ENCODE peak calls at places on chromosomes 1 and 21, in five cellular contexts. O, A, G, E and F are unnamed samples.

GRCh38 chr1:81424056-81424455 is 376.7 kb upstream of the ADGRL2 start:
- DNase-seq in O (no peak), A (no peak), G (no peak), E (no peak), F (no peak)

GRCh38 chr1:112064344-112064743 is 74.9 kb upstream of the KCND3 start:
- DNase-seq in O (no peak), A (no peak), G (no peak), E (no peak), F (no peak)

GRCh38 chr1:84267476-84267875 is 34.0 kb upstream of the SAMD13 start:
- DNase-seq in O (no peak), A (no peak), G (no peak), E (no peak), F (no peak)

GRCh38 chr1:174008979-174009378 is 13.2 kb downstream of the RC3H1 start:
- DNase-seq in O (no peak), A (no peak), G (no peak), E (no peak), F (peak; percentile 39)

GRCh38 chr1:31647106-31647505 is 2.4 kb upstream of the PEF1 start:
- DNase-seq in O (no peak), A (no peak), G (no peak), E (no peak), F (no peak)

GRCh38 chr1:14739433-14739832 is 140.9 kb downstream of the KAZN start:
- DNase-seq in O (no peak), A (no peak), G (no peak), E (no peak), F (no peak)

GRCh38 chr1:71706030-71706671 is 576.2 kb downstream of the NEGR1 start:
- DNase-seq in O (no peak), A (no peak), G (no peak), E (peak; percentile 34), F (no peak)

GRCh38 chr1:197967066-197967465 is 49.9 kb downstream of the LHX9 start:
- DNase-seq in O (no peak), A (no peak), G (no peak), E (no peak), F (no peak)

GRCh38 chr1:27575861-27576331 is 28.0 kb downstream of the AHDC1 start:
- DNase-seq in O (peak; percentile 84), A (no peak), G (peak; percentile 68), E (peak; percentile 90), F (peak; percentile 35)

GRCh38 chr1:157771666-157772425 is 5.1 kb downstream of the FCRL2 start:
- DNase-seq in O (no peak), A (no peak), G (no peak), E (no peak), F (no peak)

GRCh38 chr1:14850563-14850962 is 252.1 kb downstream of the KAZN start:
- DNase-seq in O (peak; percentile 28), A (no peak), G (no peak), E (no peak), F (no peak)

GRCh38 chr1:59593798-59594790 is 220.7 kb upstream of the HOOK1 start:
- DNase-seq in O (no peak), A (no peak), G (no peak), E (no peak), F (peak; percentile 43)

GRCh38 chr1:28642056-28642846 is 616 bp downstream of the TAF12 start:
- DNase-seq in O (no peak), A (no peak), G (no peak), E (no peak), F (no peak)

GRCh38 chr1:112887599-112888303 is 68.2 kb downstream of the SLC16A1 start:
- DNase-seq in O (no peak), A (no peak), G (no peak), E (no peak), F (peak; percentile 90)

GRCh38 chr1:159012495-159012894 is 2.8 kb downstream of the IFI16 start:
- DNase-seq in O (no peak), A (peak; percentile 28), G (peak; percentile 41), E (no peak), F (peak; percentile 33)

GRCh38 chr1:179031855-179032513 is 6.3 kb downstream of the FAM20B start:
- DNase-seq in O (no peak), A (no peak), G (no peak), E (no peak), F (no peak)

GRCh38 chr1:143698016-143698415 is 273.8 kb downstream of the FAM72C start:
- DNase-seq in O (peak; percentile 36), A (no peak), G (no peak), E (no peak), F (peak; percentile 72)

GRCh38 chr1:64733576-64734288 is 11.1 kb upstream of the RAVER2 start:
- DNase-seq in O (no peak), A (no peak), G (no peak), E (no peak), F (no peak)

GRCh38 chr1:54787604-54788003 is 13.5 kb downstream of the TTC22 start:
- DNase-seq in O (no peak), A (no peak), G (no peak), E (no peak), F (no peak)

GRCh38 chr1:202547215-202547614 is 163.0 kb downstream of the SYT2 start:
- DNase-seq in O (no peak), A (no peak), G (no peak), E (no peak), F (peak; percentile 37)

DNA sequence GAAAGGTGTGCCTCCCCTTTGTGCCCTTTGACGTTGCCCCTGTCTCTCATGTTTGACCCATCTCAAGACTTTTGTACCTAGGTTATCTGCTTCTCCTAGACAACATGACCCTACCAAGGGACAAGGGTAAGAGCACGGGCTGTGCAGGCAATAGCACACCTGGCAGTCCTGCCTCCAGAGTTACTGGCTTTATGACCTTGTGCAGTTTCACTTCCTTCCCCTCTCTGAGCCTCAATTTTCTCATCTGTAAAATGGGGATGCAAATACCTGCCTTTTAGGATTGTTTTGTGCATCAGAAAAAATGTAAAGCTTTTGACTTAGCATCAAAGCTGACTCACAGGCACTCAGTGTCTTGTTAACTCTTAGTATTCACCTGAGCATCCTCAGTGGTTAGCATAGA is 36.4 kb downstream of the ELK4 start:
- DNase-seq in O (no peak), A (no peak), G (no peak), E (no peak), F (no peak)
- H3K4me1 ChIP-seq in O (peaks cover 42% of the 10 kb centered on the region), A (peaks cover 36% of the 10 kb centered on the region), G (peaks cover 30% of the 10 kb centered on the region), E (peaks cover 22% of the 10 kb centered on the region), F (no peaks in the 10 kb centered on the region)

DNA sequence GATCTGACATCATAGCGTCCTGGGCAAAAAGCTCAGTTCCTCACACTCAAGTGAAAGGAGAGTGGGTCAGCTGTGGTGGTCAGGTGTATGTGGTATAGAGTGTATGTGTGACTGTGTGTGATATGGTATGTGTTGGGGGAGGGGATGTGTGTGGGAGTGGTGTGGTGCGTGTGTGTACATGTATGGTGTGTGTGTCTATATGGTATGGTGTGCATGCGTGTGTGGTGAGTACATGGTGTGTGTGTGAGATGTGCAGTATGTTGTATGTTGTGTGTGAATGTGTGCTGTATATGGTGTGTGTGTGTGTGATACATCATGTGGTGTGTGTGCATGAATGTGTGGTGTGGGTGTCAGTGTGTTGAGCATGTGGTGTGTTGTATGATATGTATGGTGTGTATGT is 20.9 kb downstream of the FAM3B start:
- DNase-seq in O (no peak), A (no peak), G (no peak), E (no peak), F (no peak)
- H3K4me1 ChIP-seq in O (no peaks in the 10 kb centered on the region), A (no peaks in the 10 kb centered on the region), G (no peaks in the 10 kb centered on the region), E (no peaks in the 10 kb centered on the region), F (no peaks in the 10 kb centered on the region)

GRCh38 chr1:185835191-185835590 is 101.0 kb downstream of the HMCN1 start:
- DNase-seq in O (no peak), A (no peak), G (no peak), E (no peak), F (no peak)
- H3K4me1 ChIP-seq in O (no peaks in the 10 kb centered on the region), A (no peaks in the 10 kb centered on the region), G (no peaks in the 10 kb centered on the region), E (no peaks in the 10 kb centered on the region), F (no peaks in the 10 kb centered on the region)

GRCh38 chr1:96703186-96703585 is 18.4 kb upstream of the PTBP2 start:
- DNase-seq in O (no peak), A (no peak), G (no peak), E (no peak), F (no peak)
- H3K4me1 ChIP-seq in O (no peaks in the 10 kb centered on the region), A (no peaks in the 10 kb centered on the region), G (no peaks in the 10 kb centered on the region), E (no peaks in the 10 kb centered on the region), F (no peaks in the 10 kb centered on the region)

GRCh38 chr1:44409741-44410140 is 4.7 kb downstream of the RNF220 start:
- DNase-seq in O (no peak), A (no peak), G (no peak), E (no peak), F (no peak)
- H3K4me1 ChIP-seq in O (peaks cover 35% of the 10 kb centered on the region), A (peaks cover 30% of the 10 kb centered on the region), G (peaks cover 30% of the 10 kb centered on the region), E (no peaks in the 10 kb centered on the region), F (peaks cover 2% of the 10 kb centered on the region)

GRCh38 chr1:151851886-151852285 is 1.6 kb downstream of the THEM5 start:
- DNase-seq in O (no peak), A (no peak), G (no peak), E (no peak), F (no peak)
- H3K4me1 ChIP-seq in O (no peaks in the 10 kb centered on the region), A (no peaks in the 10 kb centered on the region), G (no peaks in the 10 kb centered on the region), E (no peaks in the 10 kb centered on the region), F (no peaks in the 10 kb centered on the region)

GRCh38 chr1:161801955-161802354 is 35.8 kb downstream of the ATF6 start:
- DNase-seq in O (no peak), A (no peak), G (no peak), E (no peak), F (no peak)

GRCh38 chr1:161805399-161806197 is 39.5 kb downstream of the ATF6 start:
- DNase-seq in O (no peak), A (no peak), G (no peak), E (no peak), F (no peak)

GRCh38 chr1:161799792-161800191 is 33.7 kb downstream of the ATF6 start:
- DNase-seq in O (no peak), A (no peak), G (no peak), E (no peak), F (no peak)

GRCh38 chr1:161803181-161803580 is 37.1 kb downstream of the ATF6 start:
- DNase-seq in O (no peak), A (no peak), G (no peak), E (no peak), F (no peak)
- H3K4me1 ChIP-seq in O (no peaks in the 10 kb centered on the region), A (no peaks in the 10 kb centered on the region), G (peaks cover 3% of the 10 kb centered on the region), E (no peaks in the 10 kb centered on the region), F (no peaks in the 10 kb centered on the region)

GRCh38 chr1:222670110-222670509 is 42.2 kb downstream of the AIDA start:
- DNase-seq in O (no peak), A (no peak), G (no peak), E (no peak), F (no peak)

GRCh38 chr1:222663535-222663934 is 45.6 kb downstream of the MIA3 start:
- DNase-seq in O (no peak), A (no peak), G (no peak), E (no peak), F (no peak)

DNA sequence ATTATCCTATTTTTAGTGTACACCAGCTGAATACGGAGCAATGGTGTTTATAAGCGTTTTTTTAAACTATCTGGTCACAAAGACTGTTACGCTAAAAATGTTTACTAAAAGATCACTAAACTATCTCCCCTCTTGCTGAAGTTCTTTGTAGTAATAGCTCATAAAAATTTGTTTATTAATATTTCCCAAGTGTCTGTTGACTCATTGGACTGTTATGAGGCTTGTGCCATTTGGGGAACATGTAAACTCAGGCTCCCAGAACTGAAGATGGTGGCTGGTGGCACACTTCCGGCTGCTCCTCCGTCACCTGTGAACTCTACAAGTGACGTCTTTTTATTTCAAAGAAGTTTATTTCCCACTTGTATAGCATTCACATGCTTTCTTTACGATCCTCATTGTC is 46.3 kb downstream of the AIDA start:
- DNase-seq in O (no peak), A (no peak), G (no peak), E (no peak), F (no peak)
- H3K4me1 ChIP-seq in O (no peaks in the 10 kb centered on the region), A (peaks cover 3% of the 10 kb centered on the region), G (no peaks in the 10 kb centered on the region), E (no peaks in the 10 kb centered on the region), F (no peaks in the 10 kb centered on the region)